ENCODE peak calls at places on chromosomes 6 and 20, in five cellular contexts. W is esophagus muscularis mucosa, C is prostate gland, L is GM23338, E is endothelial cell of umbilical vein. H is an unnamed sample. For H3K27me3 and H3K4me1, the result is how much of the 10 kb centered on the place peaks cover.

GRCh38 chr20:11429168-11429567 is 488.5 kb upstream of the BTBD3 start:
- DNase-seq in C (no peak), L (no peak), W (no peak), E (no peak), H (no peak)

GRCh38 chr6:53618219-53618618 is 47.3 kb downstream of the KLHL31 start:
- DNase-seq in C (no peak), L (no peak), E (no peak), W (no peak), H (no peak)

GRCh38 chr20:57266251-57267157 is at the start of gene BMP7:
- DNase-seq in E (no peak), C (no peak), W (no peak), L (peak), H (no peak)

GRCh38 chr6:166523782-166524569 is 62.5 kb downstream of the RAMACL start:
- DNase-seq in C (no peak), W (no peak), L (no peak), E (no peak), H (no peak)

GRCh38 chr6:2498224-2498623 is 252.5 kb downstream of the MYLK4 start:
- DNase-seq in C (no peak), W (no peak), E (peak), L (no peak), H (no peak)

GRCh38 chr6:3929281-3929798 is 80.2 kb downstream of the FAM50B start:
- DNase-seq in E (no peak), L (no peak), C (no peak), W (peak), H (no peak)

GRCh38 chr6:12566618-12567123 is 149.9 kb upstream of the PHACTR1 start:
- DNase-seq in E (no peak), C (no peak), W (no peak), L (no peak), H (no peak)

GRCh38 chr6:163965426-163966348 is 551.2 kb downstream of the QKI start:
- DNase-seq in C (peak), E (peak), W (peak), L (no peak), H (no peak)

GRCh38 chr6:161189891-161190290 is 84.0 kb downstream of the AGPAT4 start:
- DNase-seq in W (peak), C (no peak), E (peak), L (no peak), H (no peak)

GRCh38 chr6:40328376-40328987 is 258.7 kb downstream of the LRFN2 start:
- DNase-seq in C (peak), L (peak), E (no peak), W (no peak), H (peak)

GRCh38 chr6:41789390-41789724 is 1.9 kb downstream of the TOMM6 start:
- DNase-seq in E (no peak), L (no peak), C (no peak), W (no peak), H (no peak)

GRCh38 chr20:25280574-25281535 is 33.0 kb downstream of the PYGB start:
- DNase-seq in L (no peak), W (no peak), E (no peak), C (no peak), H (peak)

GRCh38 chr6:45375449-45375848 is 2.3 kb downstream of the SUPT3H start:
- DNase-seq in W (no peak), E (no peak), L (no peak), C (no peak), H (no peak)

GRCh38 chr20:19699132-19699971 is 58.7 kb upstream of the RIN2 start:
- DNase-seq in C (no peak), W (no peak), E (peak), L (no peak), H (no peak)

GRCh38 chr6:159110748-159111147 is 58.5 kb upstream of the FNDC1 start:
- DNase-seq in C (no peak), E (no peak), W (no peak), L (no peak), H (no peak)

GRCh38 chr6:45421700-45422540 is 44.2 kb upstream of the SUPT3H start:
- DNase-seq in W (no peak), L (peak), E (peak), C (peak), H (peak)

GRCh38 chr6:2982464-2983121 is 11.2 kb upstream of the SERPINB6 start:
- DNase-seq in W (no peak), L (no peak), E (peak), C (no peak), H (no peak)

GRCh38 chr6:21745543-21746337 is 152.2 kb downstream of the SOX4 start:
- DNase-seq in L (peak), W (peak), C (no peak), E (no peak), H (no peak)

GRCh38 chr20:21102691-21103311 is 3.4 kb downstream of the LINC00237 start:
- DNase-seq in W (peak), L (peak), E (no peak), C (no peak), H (peak)

GRCh38 chr20:21100590-21101452 is 5.3 kb downstream of the LINC00237 start:
- DNase-seq in E (peak), C (no peak), L (peak), W (peak), H (no peak)

GRCh38 chr20:21102252-21102609 is 3.9 kb downstream of the LINC00237 start:
- DNase-seq in L (peak), C (no peak), E (no peak), W (peak), H (no peak)

GRCh38 chr20:21101453-21102251 is 4.5 kb downstream of the LINC00237 start:
- DNase-seq in W (peak), C (no peak), L (peak), E (no peak), H (no peak)

DNA sequence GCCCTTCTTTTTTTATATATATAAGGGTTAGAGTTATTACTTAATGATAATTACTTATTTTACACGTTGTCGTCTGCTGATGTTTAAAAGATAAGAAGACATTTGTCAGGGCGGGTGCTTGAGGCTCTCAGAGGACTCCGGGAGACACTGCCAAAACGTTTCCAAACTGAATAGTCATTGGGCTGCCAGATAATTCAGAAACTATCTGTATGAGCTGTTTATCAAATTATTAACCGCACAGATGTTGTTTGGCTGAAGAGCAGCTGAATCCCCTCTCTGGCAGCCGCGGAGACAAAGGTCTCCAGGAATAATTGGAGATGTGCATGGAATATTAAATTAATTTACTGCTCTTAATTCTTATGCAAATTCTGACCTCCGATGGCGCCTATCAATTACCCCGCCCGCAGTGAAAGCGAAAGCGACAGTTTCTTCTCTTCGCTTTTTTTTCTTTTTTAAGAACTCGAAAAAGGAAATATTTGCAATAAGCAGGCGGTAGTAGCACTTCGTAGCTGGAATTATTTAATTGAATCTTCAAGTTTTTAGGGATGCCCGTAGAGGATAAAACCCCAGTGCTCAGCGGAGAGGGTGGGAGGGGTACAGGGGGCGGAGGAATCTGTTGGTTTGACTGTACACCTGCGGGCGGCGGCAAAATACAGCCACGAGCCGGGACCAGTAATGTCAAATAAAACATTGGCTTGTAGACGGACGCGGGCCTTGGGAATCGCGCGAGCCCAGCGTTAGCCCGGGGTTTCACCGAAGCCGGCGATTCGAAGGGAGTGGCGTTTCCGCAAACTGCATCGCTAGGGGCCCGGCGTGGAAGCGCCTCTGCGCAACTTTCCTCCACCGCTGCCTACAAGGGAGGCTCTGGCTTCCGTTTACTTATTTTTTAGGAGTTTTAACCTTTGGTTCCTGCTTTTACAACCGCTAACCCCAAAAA is 6.2 kb downstream of the LINC00237 start:
- DNase-seq in C (no peak), L (peak), W (peak), E (no peak), H (peak)
- H3K27me3 ChIP-seq in C (half or more), L (half or more), W (half or more), E (half or more), H (half or more)

GRCh38 chr6:140344149-140344913 is 969.9 kb upstream of the CITED2 start:
- DNase-seq in L (no peak), C (no peak), W (no peak), E (peak), H (no peak)
- TF ChIP-seq POLR2AphosphoS5 in L (no peak), C (no peak), W (no peak), E (no peak), H (no peak)

GRCh38 chr6:156694679-156695078 is 82.5 kb upstream of the ARID1B start:
- DNase-seq in C (no peak), W (no peak), L (no peak), E (no peak), H (no peak)
- H3K4me1 ChIP-seq in C (under half), W (under half), L (under half), E (under half), H (under half)

GRCh38 chr6:38794682-38795081 is 79.6 kb downstream of the DNAH8 start:
- DNase-seq in W (no peak), E (no peak), L (no peak), C (no peak), H (no peak)

GRCh38 chr6:38799529-38800184 is 84.5 kb downstream of the DNAH8 start:
- DNase-seq in W (no peak), C (no peak), L (no peak), E (no peak), H (no peak)

GRCh38 chr6:38797391-38797790 is 82.3 kb downstream of the DNAH8 start:
- DNase-seq in W (no peak), E (peak), L (no peak), C (no peak), H (no peak)

GRCh38 chr6:38796006-38796405 is 80.9 kb downstream of the DNAH8 start:
- DNase-seq in W (no peak), L (no peak), E (peak), C (no peak), H (no peak)

GRCh38 chr6:38796850-38797249 is 81.7 kb downstream of the DNAH8 start:
- DNase-seq in E (peak), L (no peak), W (no peak), C (no peak), H (peak)
- H3K27me3 ChIP-seq in E (under half), L (under half), W (under half), C (under half), H (under half)

GRCh38 chr6:5598123-5598522 is 336.8 kb downstream of the FARS2 start:
- DNase-seq in W (no peak), E (no peak), C (no peak), L (no peak), H (no peak)

GRCh38 chr6:5590187-5590586 is 328.9 kb downstream of the FARS2 start:
- DNase-seq in W (no peak), E (no peak), C (no peak), L (no peak), H (no peak)

GRCh38 chr6:5597413-5597812 is 336.1 kb downstream of the FARS2 start:
- DNase-seq in W (no peak), C (no peak), E (no peak), L (no peak), H (no peak)

GRCh38 chr6:5595184-5595583 is 333.9 kb downstream of the FARS2 start:
- DNase-seq in W (no peak), L (no peak), E (no peak), C (no peak), H (no peak)

DNA sequence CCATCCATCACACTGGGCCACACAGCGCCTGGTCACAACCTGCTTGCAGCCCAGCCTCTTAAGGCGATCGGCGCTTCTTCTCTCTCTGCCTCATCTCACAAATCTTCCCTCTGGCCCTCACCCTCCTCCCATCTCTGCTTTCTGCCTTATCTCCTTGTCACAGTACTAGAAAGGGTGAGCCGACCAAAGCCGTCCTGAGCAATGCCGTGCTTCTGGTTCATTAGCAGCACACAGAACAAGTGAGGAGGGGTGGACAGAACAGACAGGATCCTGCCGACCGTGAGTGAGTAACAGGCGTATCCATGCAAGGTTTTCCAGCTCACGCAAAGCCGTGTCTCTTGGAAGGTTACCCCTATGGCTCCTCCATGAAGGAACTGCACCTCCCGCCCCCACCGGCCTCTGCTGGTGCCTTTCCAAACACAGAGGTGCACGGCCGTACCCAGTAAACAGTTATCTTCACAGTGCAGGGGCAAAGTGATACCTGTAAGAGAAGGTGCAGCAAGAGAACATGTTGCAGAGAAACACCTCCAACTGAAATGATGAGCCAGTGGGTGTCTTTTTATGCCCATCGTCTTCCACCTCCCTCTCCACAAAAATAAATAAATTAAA is 331.7 kb downstream of the FARS2 start:
- DNase-seq in W (no peak), C (no peak), E (no peak), L (no peak), H (no peak)
- TF ChIP-seq POLR2AphosphoS5 in W (no peak), C (no peak), E (no peak), L (no peak), H (no peak)

GRCh38 chr6:19415605-19416326 is 421.4 kb upstream of the ID4 start:
- DNase-seq in E (no peak), W (no peak), C (no peak), L (no peak), H (no peak)
- H3K4me1 ChIP-seq in E (under half), W (under half), C (under half), L (under half), H (under half)

H was measured in stomach.